ENCODE peak calls at places on chromosome 15, in six cellular contexts. B is hepatocyte, R is left ventricle myocardium inferior, N is astrocyte, U is AG04450, T is testis. F is an unnamed sample.

GRCh38 chr15:23035964-23036566 is 3.3 kb downstream of the TUBGCP5 start:
- DNase-seq in B (peak; percentile 57), R (no peak), N (peak; percentile 20), U (no peak), T (peak; percentile 71), F (peak; percentile 53)

GRCh38 chr15:74769463-74770025 is 12.3 kb upstream of the CSK start:
- DNase-seq in B (no peak), R (no peak), N (no peak), U (no peak), T (no peak), F (no peak)

GRCh38 chr15:68819451-68820204 is 1.1 kb downstream of the ANP32A start:
- DNase-seq in B (peak; percentile 67), R (peak; percentile 44), N (peak; percentile 45), U (no peak), T (peak; percentile 73), F (peak; percentile 50)

GRCh38 chr15:62509395-62509973 is 344.4 kb upstream of the C2CD4B start:
- DNase-seq in B (no peak), R (no peak), N (no peak), U (no peak), T (no peak), F (no peak)

GRCh38 chr15:78570710-78571109 is 5.4 kb downstream of the CHRNA5 start:
- DNase-seq in B (no peak), R (no peak), N (no peak), U (no peak), T (no peak), F (no peak)

GRCh38 chr15:75389791-75390382 is 21.5 kb upstream of the MAN2C1 start:
- DNase-seq in B (no peak), R (no peak), N (no peak), U (no peak), T (no peak), F (no peak)

GRCh38 chr15:29476503-29477080 is 207.0 kb upstream of the NSMCE3 start:
- DNase-seq in B (no peak), R (no peak), N (no peak), U (no peak), T (no peak), F (no peak)

GRCh38 chr15:37075777-37076176 is 24.6 kb downstream of the MEIS2 start:
- DNase-seq in B (no peak), R (no peak), N (no peak), U (no peak), T (no peak), F (no peak)

GRCh38 chr15:43517354-43518072 is at the start of gene MAP1A:
- DNase-seq in B (peak; percentile 76), R (peak; percentile 61), N (peak; percentile 53), U (no peak), T (peak; percentile 68), F (no peak)

GRCh38 chr15:42650208-42651066 is 75.0 kb downstream of the STARD9 start:
- DNase-seq in B (peak; percentile 80), R (peak; percentile 28), N (peak; percentile 67), U (peak; percentile 73), T (peak; percentile 84), F (peak; percentile 93)

GRCh38 chr15:41838400-41838897 is at the start of gene PLA2G4B:
- DNase-seq in B (no peak), R (no peak), N (no peak), U (no peak), T (no peak), F (peak; percentile 92)

GRCh38 chr15:76972420-76973361 is 22.2 kb upstream of the PSTPIP1 start:
- DNase-seq in B (peak; percentile 39), R (no peak), N (peak; percentile 26), U (no peak), T (no peak), F (no peak)

GRCh38 chr15:65773386-65774111 is 18.5 kb downstream of the DENND4A start:
- DNase-seq in B (no peak), R (no peak), N (no peak), U (no peak), T (no peak), F (no peak)

GRCh38 chr15:100112061-100112420 is 229.7 kb downstream of the ADAMTS17 start:
- DNase-seq in B (no peak), R (no peak), N (no peak), U (no peak), T (no peak), F (no peak)

GRCh38 chr15:58165661-58166060 is 27.5 kb downstream of the AQP9 start:
- DNase-seq in B (peak; percentile 61), R (peak; percentile 52), N (peak; percentile 8), U (no peak), T (peak; percentile 93), F (peak; percentile 19)

GRCh38 chr15:74651251-74651741 is 35.7 kb downstream of the CLK3 start:
- DNase-seq in B (no peak), R (no peak), N (peak; percentile 65), U (no peak), T (no peak), F (peak; percentile 54)

GRCh38 chr15:29143909-29144308 is 125.7 kb downstream of the NSMCE3 start:
- DNase-seq in B (no peak), R (no peak), N (peak; percentile 91), U (peak; percentile 18), T (no peak), F (no peak)

GRCh38 chr15:100642217-100642949 is 40.0 kb downstream of the ASB7 start:
- DNase-seq in B (no peak), R (no peak), N (no peak), U (no peak), T (no peak), F (no peak)

GRCh38 chr15:59364238-59364637 is 8.4 kb downstream of the MYO1E start:
- DNase-seq in B (no peak), R (no peak), N (peak; percentile 46), U (no peak), T (no peak), F (peak; percentile 53)

GRCh38 chr15:59362339-59362738 is 10.3 kb downstream of the MYO1E start:
- DNase-seq in B (no peak), R (no peak), N (no peak), U (no peak), T (no peak), F (no peak)

GRCh38 chr15:59360896-59361295 is 11.8 kb downstream of the MYO1E start:
- DNase-seq in B (no peak), R (no peak), N (peak; percentile 39), U (no peak), T (no peak), F (no peak)

GRCh38 chr15:59355730-59356129 is 16.9 kb downstream of the MYO1E start:
- DNase-seq in B (no peak), R (no peak), N (no peak), U (no peak), T (no peak), F (no peak)

GRCh38 chr15:59360305-59360704 is 12.4 kb downstream of the MYO1E start:
- DNase-seq in B (no peak), R (no peak), N (no peak), U (no peak), T (no peak), F (no peak)
- TF ChIP-seq CTCF in B (no peak), R (peak; percentile 22), N (peak; percentile 39), U (peak; percentile 47), T (no peak), F (peak; percentile 41)

GRCh38 chr15:45703670-45704328 is 69.0 kb downstream of the SQOR start:
- DNase-seq in B (peak; percentile 31), R (no peak), N (no peak), U (no peak), T (no peak), F (no peak)
- H3K4me3 ChIP-seq in B (peak overlapping the region; percentile 62), R (peak overlapping the region; percentile 65), N (peak overlapping the region; percentile 29), U (peak overlapping the region; percentile 50), T (peak overlapping the region; percentile 60), F (peak overlapping the region; percentile 70)

DNA sequence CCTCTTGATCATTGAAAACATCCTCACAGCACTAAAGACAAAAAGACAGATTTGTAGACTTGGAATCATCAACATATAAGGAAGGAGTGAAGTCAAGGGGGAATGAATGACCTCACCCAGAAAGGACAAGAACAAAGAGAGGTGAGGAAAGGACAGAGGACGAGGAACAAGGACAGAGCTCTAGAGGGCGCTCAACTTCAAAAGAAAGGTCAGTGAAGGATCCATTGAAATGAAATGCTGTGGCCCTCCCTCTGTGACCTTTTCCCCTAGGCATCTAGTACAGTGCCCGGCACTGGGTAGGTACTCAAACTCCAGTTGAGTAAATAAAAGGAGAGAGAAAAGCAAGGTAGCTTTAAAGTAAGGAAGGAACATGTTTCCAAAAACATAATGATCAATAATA is 2.6 kb downstream of the ATP8B4 start:
- DNase-seq in B (no peak), R (no peak), N (no peak), U (no peak), T (peak; percentile 66), F (peak; percentile 30)
- TF ChIP-seq CTCF in B (no peak), R (no peak), N (no peak), U (peak; percentile 32), T (no peak), F (peak; percentile 29)

DNA sequence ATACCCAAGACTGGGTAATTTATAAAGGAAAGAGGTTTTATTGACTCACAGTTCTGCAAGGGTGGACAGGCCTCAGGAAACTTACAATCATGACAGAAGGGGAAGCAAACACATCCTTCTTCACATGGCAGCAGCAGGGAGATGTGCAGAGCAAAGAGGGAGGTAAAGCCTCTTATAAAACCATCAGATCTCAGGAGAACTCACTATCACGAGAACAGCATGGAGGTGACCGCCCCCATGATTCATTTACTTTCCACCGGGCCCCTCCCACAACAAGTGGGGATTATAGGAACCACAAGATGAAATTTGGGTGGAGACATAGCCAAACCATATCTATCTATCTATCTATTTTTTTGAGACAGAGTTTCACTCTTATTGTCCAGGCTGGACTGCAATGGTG is 5.4 kb downstream of the GDPGP1 start:
- DNase-seq in B (no peak), R (no peak), N (no peak), U (no peak), T (no peak), F (no peak)
- H3K4me3 ChIP-seq in B (no peak overlapping the region), R (no peak overlapping the region), N (no peak overlapping the region), U (no peak overlapping the region), T (no peak overlapping the region), F (no peak overlapping the region)

DNA sequence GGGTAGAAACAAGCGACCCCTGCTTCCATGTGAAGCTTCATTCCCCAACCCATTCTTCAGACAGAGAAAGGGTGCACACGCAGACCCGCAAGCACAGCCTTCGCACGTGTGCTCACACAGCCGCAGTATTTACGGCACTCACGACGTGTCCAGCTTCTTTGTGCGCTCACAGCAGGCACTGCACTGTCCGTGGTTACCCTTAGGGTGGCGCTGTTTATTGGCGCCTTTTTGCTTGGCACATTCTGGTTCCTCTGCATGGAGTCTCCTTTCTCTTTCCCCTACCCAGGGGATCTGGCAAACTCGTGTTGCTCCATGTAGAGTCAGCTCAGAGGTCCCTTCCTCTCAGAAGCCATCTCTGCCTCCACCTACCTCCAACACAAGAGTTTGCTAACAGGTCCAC is 115.1 kb downstream of the SLCO3A1 start:
- DNase-seq in B (no peak), R (no peak), N (no peak), U (no peak), T (no peak), F (no peak)
- TF ChIP-seq CTCF in B (no peak), R (no peak), N (no peak), U (no peak), T (peak; percentile 9), F (peak; percentile 15)